ENCODE peak calls at places on chromosomes 3 and 15, in four cellular contexts. I is keratinocyte, A is GM23248, R is GM23338. Z is an unnamed sample.

GRCh38 chr3:164612751-164613150 is 465.5 kb downstream of the SI start:
- DNase-seq in I (no peak), A (no peak), R (no peak), Z (no peak)

GRCh38 chr15:46039703-46040102 is 404.9 kb downstream of the SQOR start:
- DNase-seq in I (no peak), A (no peak), R (no peak), Z (no peak)

GRCh38 chr15:40932146-40932545 is 3.0 kb downstream of the DLL4 start:
- DNase-seq in I (no peak), A (no peak), R (no peak), Z (no peak)

GRCh38 chr3:71438004-71438685 is 145.4 kb downstream of the FOXP1 start:
- DNase-seq in I (no peak), A (no peak), R (no peak), Z (no peak)

GRCh38 chr15:75230016-75230343 is 28.2 kb upstream of the GOLGA6C start:
- DNase-seq in I (no peak), A (no peak), R (no peak), Z (no peak)

GRCh38 chr15:59191855-59192237 is 14.8 kb upstream of the LDHAL6B start:
- DNase-seq in I (peak), A (peak), R (no peak), Z (no peak)

GRCh38 chr15:25403771-25404170 is 35.1 kb downstream of the UBE3A start:
- DNase-seq in I (no peak), A (no peak), R (no peak), Z (no peak)

GRCh38 chr3:54093849-54094248 is 28.5 kb upstream of the CACNA2D3 start:
- DNase-seq in I (no peak), A (no peak), R (no peak), Z (no peak)

GRCh38 chr15:31078461-31078860 is 23.1 kb downstream of the TRPM1 start:
- DNase-seq in I (no peak), A (no peak), R (peak), Z (no peak)

GRCh38 chr3:57164217-57164605 is 942 bp downstream of the IL17RD start:
- DNase-seq in I (no peak), A (peak), R (no peak), Z (no peak)
- TF ChIP-seq EZH2 in I (peak), A (no peak), R (no peak), Z (no peak)

GRCh38 chr3:9791127-9791526 is 1.1 kb downstream of the TADA3 start:
- DNase-seq in I (no peak), A (no peak), R (no peak), Z (no peak)
- H3K4me3 ChIP-seq in I (no peak), A (peak), R (peak), Z (no peak)

GRCh38 chr15:94019062-94019461 is 212.3 kb upstream of the MCTP2 start:
- DNase-seq in I (no peak), A (no peak), R (no peak), Z (no peak)
- TF ChIP-seq EZH2 in I (no peak), A (no peak), R (no peak), Z (no peak)

DNA sequence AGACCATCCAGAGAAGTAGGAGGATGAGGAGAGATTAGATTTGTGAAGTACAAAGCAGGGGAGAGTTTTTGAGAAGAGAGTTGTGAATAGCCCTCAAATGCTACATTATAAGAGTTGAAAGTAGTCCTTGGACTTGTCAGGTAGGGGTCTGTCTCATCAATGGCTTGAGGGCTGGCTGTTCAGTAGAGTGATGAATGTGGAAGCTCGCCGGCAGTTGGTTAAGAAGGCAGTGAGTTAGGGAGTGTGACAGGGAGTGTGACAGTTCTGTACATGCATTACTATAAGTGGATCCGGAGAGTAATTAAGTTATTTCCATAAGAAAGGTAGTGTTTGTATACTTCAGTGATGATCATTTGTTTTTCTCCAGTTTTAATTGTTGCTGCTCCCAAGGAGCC is 32.5 kb downstream of the SLMAP start:
- DNase-seq in I (no peak), A (no peak), R (no peak), Z (no peak)
- H3K4me3 ChIP-seq in I (no peak), A (no peak), R (no peak), Z (no peak)

GRCh38 chr3:24492971-24493551 is 1.6 kb downstream of the THRB start:
- DNase-seq in I (no peak), A (peak), R (no peak), Z (no peak)

GRCh38 chr3:24495334-24495994 is 814 bp upstream of the THRB start:
- DNase-seq in I (no peak), A (peak), R (peak), Z (no peak)

GRCh38 chr3:24496529-24497482 is 2.2 kb upstream of the THRB start:
- DNase-seq in I (no peak), A (peak), R (peak), Z (no peak)

GRCh38 chr3:24494616-24495333 is at the start of gene THRB:
- DNase-seq in I (no peak), A (peak), R (peak), Z (no peak)

DNA sequence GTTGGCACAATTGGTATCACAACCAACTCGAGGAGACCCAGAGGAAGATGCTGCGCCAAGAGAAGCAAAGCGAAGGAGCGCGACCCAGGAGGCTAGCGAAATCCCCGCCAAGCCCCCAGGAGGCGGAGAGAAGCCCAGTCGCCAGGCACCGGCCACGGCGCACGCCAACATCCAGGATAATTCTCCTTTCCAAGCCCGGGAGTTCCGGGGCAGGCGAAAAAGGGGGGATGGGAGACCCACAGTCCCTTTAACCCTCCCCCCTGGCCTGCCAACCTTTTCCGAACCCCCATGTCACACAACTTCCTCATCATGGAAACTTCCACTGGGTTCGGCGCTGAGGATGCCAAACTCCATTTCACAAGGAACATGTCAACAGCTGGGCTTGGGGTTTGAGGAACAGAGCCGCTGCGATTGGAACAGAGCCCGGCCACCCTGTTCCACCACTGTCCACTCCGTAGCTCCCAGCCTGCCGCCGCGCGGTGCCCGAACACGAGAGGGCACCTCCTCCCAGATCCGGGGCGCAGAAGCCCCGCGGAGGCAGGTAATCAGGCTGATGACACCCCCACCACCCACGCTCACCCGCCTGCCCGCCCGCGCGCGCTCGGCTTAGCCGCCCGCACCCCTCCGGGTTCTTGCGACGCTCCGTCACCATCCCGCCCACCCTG is 567 bp downstream of the THRB start:
- DNase-seq in I (no peak), A (peak), R (peak), Z (no peak)
- TF ChIP-seq EZH2 in I (no peak), A (no peak), R (no peak), Z (no peak)

GRCh38 chr3:116288480-116288879 is 156.8 kb downstream of the LSAMP start:
- DNase-seq in I (no peak), A (no peak), R (no peak), Z (no peak)
- H3K4me3 ChIP-seq in I (no peak), A (no peak), R (no peak), Z (no peak)

DNA sequence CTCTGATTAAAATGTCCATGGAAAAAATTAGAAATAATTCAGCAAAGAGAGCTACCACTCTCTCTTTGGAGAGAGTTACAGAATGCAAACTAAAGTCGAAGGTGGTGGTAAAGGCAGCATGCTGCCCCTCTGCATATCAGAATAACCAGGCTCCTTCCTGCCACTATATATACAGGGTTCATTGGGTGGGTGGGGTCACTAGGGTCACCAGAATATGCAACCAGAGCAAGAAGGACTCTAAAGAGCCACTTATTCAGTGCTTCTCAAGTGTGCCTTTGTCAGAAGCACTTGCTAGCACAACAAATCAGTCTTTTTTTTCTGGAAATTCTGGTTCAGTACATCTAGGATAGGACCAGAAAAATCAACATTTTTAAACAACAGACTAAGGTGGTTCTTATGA is 70.0 kb downstream of the MTHFS start:
- DNase-seq in I (no peak), A (no peak), R (no peak), Z (no peak)
- TF ChIP-seq EZH2 in I (no peak), A (no peak), R (no peak), Z (no peak)

Z was measured in SK-N-MC.